ENCODE peak calls at places on chromosomes 7 and 10, in six cellular contexts. A is Caki2; B is T follicular helper cell; O is stimulated activated CD4-positive, alpha-beta T cell treated with anti-CD3 and anti-CD28 coated beads, Interleukin-1b, Interleukin-23, amount 100 ng/mL, for 1 hour; Y is NCI-H1694 treated with DMSO at 0.1 percent for 48 hours; Z is astrocyte of the cerebellum. V is an unnamed sample.

GRCh38 chr7:140060788-140061606 is 1.8 kb downstream of the PARP12 start:
- DNase-seq in A (no peak), B (no peak), O (no peak), Y (peak; percentile 5), Z (no peak), V (no peak)

GRCh38 chr7:351681-352480 is 61.9 kb downstream of the FOXL3 start:
- DNase-seq in A (no peak), B (peak; percentile 38), O (no peak), Y (no peak), Z (no peak), V (no peak)

GRCh38 chr10:125201108-125201524 is 40.8 kb upstream of the CTBP2 start:
- DNase-seq in A (peak; percentile 93), B (no peak), O (no peak), Y (no peak), Z (peak; percentile 54), V (peak; percentile 74)

GRCh38 chr7:16271990-16272665 is 149.2 kb downstream of the CRPPA start:
- DNase-seq in A (no peak), B (no peak), O (no peak), Y (no peak), Z (no peak), V (no peak)

GRCh38 chr10:59757966-59758365 is 4.7 kb upstream of the MRLN start:
- DNase-seq in A (no peak), B (no peak), O (no peak), Y (no peak), Z (peak; percentile 86), V (no peak)

GRCh38 chr10:24209946-24210491 is 1.1 kb downstream of the KIAA1217 start:
- DNase-seq in A (peak; percentile 45), B (no peak), O (no peak), Y (no peak), Z (peak; percentile 46), V (peak; percentile 88)

GRCh38 chr7:104061652-104062051 is 72.2 kb upstream of the RELN start:
- DNase-seq in A (no peak), B (no peak), O (no peak), Y (no peak), Z (no peak), V (no peak)

GRCh38 chr10:87671416-87671815 is 11.7 kb downstream of the PAPSS2 start:
- DNase-seq in A (no peak), B (no peak), O (no peak), Y (no peak), Z (no peak), V (no peak)

GRCh38 chr7:122433765-122434164 is 129.2 kb upstream of the FEZF1 start:
- DNase-seq in A (no peak), B (no peak), O (no peak), Y (no peak), Z (no peak), V (no peak)

GRCh38 chr10:59674211-59674836 is 35.3 kb downstream of the SLC16A9 start:
- DNase-seq in A (no peak), B (no peak), O (no peak), Y (no peak), Z (peak; percentile 35), V (no peak)

GRCh38 chr10:72229261-72230251 is 13.5 kb upstream of the ASCC1 start:
- DNase-seq in A (no peak), B (no peak), O (no peak), Y (no peak), Z (no peak), V (no peak)

GRCh38 chr10:5502903-5503835 is 3.8 kb upstream of the CALML5 start:
- DNase-seq in A (no peak), B (no peak), O (no peak), Y (no peak), Z (no peak), V (no peak)

GRCh38 chr7:105016083-105017075 is 2.4 kb downstream of the KMT2E start:
- DNase-seq in A (no peak), B (no peak), O (no peak), Y (peak; percentile 30), Z (no peak), V (peak; percentile 36)

GRCh38 chr7:127995157-127995865 is 35.9 kb downstream of the LRRC4 start:
- DNase-seq in A (no peak), B (no peak), O (no peak), Y (no peak), Z (peak; percentile 32), V (no peak)

GRCh38 chr7:28626629-28627262 is 214.4 kb downstream of the CREB5 start:
- DNase-seq in A (peak; percentile 49), B (no peak), O (no peak), Y (no peak), Z (no peak), V (no peak)

GRCh38 chr7:87223666-87224065 is 4.1 kb upstream of the TMEM243 start:
- DNase-seq in A (no peak), B (no peak), O (no peak), Y (no peak), Z (no peak), V (peak; percentile 36)

GRCh38 chr7:96823274-96823673 is 113.6 kb upstream of the SEM1 start:
- DNase-seq in A (peak; percentile 23), B (no peak), O (no peak), Y (no peak), Z (peak; percentile 24), V (no peak)

GRCh38 chr10:91043173-91043910 is 122.5 kb upstream of the ANKRD1 start:
- DNase-seq in A (peak; percentile 11), B (no peak), O (no peak), Y (peak; percentile 85), Z (no peak), V (peak; percentile 42)

GRCh38 chr7:42639930-42640329 is 271.9 kb downstream of the C7orf25 start:
- DNase-seq in A (no peak), B (no peak), O (no peak), Y (no peak), Z (no peak), V (no peak)

GRCh38 chr10:44356139-44357115 is 28.5 kb downstream of the CXCL12 start:
- DNase-seq in A (no peak), B (no peak), O (no peak), Y (no peak), Z (no peak), V (no peak)